ENCODE peak calls at places on chromosomes 11 and 22, in six cellular contexts. One of them, this sample, is unnamed.

GRCh38 chr22:35380537-35381423 is at the start of gene HMOX1:
- DNase-seq in effector memory CD4-positive, alpha-beta T cell: peak
- DNase-seq in psoas muscle: peak
- DNase-seq in foreskin keratinocyte: peak
- DNase-seq in tibial artery: peak
- DNase-seq in cardiac muscle cell: peak
- DNase-seq in this sample: no peak

GRCh38 chr11:34757026-34757451 is 136.1 kb downstream of the EHF start:
- DNase-seq in foreskin keratinocyte: peak
- DNase-seq in cardiac muscle cell: no peak
- DNase-seq in tibial artery: no peak
- DNase-seq in effector memory CD4-positive, alpha-beta T cell: no peak
- DNase-seq in psoas muscle: no peak
- DNase-seq in this sample: peak

GRCh38 chr11:43582837-43583462 is 97.6 kb upstream of the HSD17B12 start:
- DNase-seq in psoas muscle: no peak
- DNase-seq in foreskin keratinocyte: no peak
- DNase-seq in tibial artery: no peak
- DNase-seq in cardiac muscle cell: peak
- DNase-seq in effector memory CD4-positive, alpha-beta T cell: no peak
- DNase-seq in this sample: no peak

GRCh38 chr11:64353761-64354506 is 5.0 kb upstream of the RPS6KA4 start:
- DNase-seq in effector memory CD4-positive, alpha-beta T cell: no peak
- DNase-seq in cardiac muscle cell: no peak
- DNase-seq in tibial artery: no peak
- DNase-seq in psoas muscle: peak
- DNase-seq in foreskin keratinocyte: no peak
- DNase-seq in this sample: no peak

GRCh38 chr22:21697866-21698265 is 32.1 kb downstream of the PPIL2 start:
- DNase-seq in effector memory CD4-positive, alpha-beta T cell: no peak
- DNase-seq in tibial artery: no peak
- DNase-seq in cardiac muscle cell: no peak
- DNase-seq in psoas muscle: no peak
- DNase-seq in foreskin keratinocyte: no peak
- DNase-seq in this sample: no peak

GRCh38 chr11:47437746-47438418 is 11.1 kb downstream of the RAPSN start:
- DNase-seq in psoas muscle: peak
- DNase-seq in effector memory CD4-positive, alpha-beta T cell: no peak
- DNase-seq in tibial artery: no peak
- DNase-seq in cardiac muscle cell: no peak
- DNase-seq in foreskin keratinocyte: no peak
- DNase-seq in this sample: no peak

GRCh38 chr11:39190751-39191150 is 2268.7 kb downstream of the LRRC4C start:
- DNase-seq in effector memory CD4-positive, alpha-beta T cell: no peak
- DNase-seq in foreskin keratinocyte: no peak
- DNase-seq in cardiac muscle cell: no peak
- DNase-seq in tibial artery: no peak
- DNase-seq in psoas muscle: no peak
- DNase-seq in this sample: no peak

GRCh38 chr11:64764753-64765152 is 5.0 kb upstream of the PYGM start:
- DNase-seq in psoas muscle: peak
- DNase-seq in foreskin keratinocyte: no peak
- DNase-seq in cardiac muscle cell: no peak
- DNase-seq in tibial artery: no peak
- DNase-seq in effector memory CD4-positive, alpha-beta T cell: no peak
- DNase-seq in this sample: no peak

GRCh38 chr11:117814766-117815261 is 9.7 kb downstream of the FXYD2 start:
- DNase-seq in foreskin keratinocyte: no peak
- DNase-seq in psoas muscle: peak
- DNase-seq in tibial artery: no peak
- DNase-seq in cardiac muscle cell: peak
- DNase-seq in effector memory CD4-positive, alpha-beta T cell: peak
- DNase-seq in this sample: no peak

GRCh38 chr11:69803022-69803421 is 16.2 kb downstream of the FGF3 start:
- DNase-seq in cardiac muscle cell: no peak
- DNase-seq in psoas muscle: no peak
- DNase-seq in effector memory CD4-positive, alpha-beta T cell: no peak
- DNase-seq in foreskin keratinocyte: no peak
- DNase-seq in tibial artery: no peak
- DNase-seq in this sample: no peak

GRCh38 chr11:70796601-70797000 is 398.3 kb downstream of the CTTN start:
- DNase-seq in cardiac muscle cell: no peak
- DNase-seq in effector memory CD4-positive, alpha-beta T cell: no peak
- DNase-seq in foreskin keratinocyte: no peak
- DNase-seq in psoas muscle: no peak
- DNase-seq in tibial artery: no peak
- DNase-seq in this sample: no peak

GRCh38 chr11:75474240-75474639 is 41.2 kb upstream of the KLHL35 start:
- DNase-seq in effector memory CD4-positive, alpha-beta T cell: no peak
- DNase-seq in foreskin keratinocyte: no peak
- DNase-seq in tibial artery: no peak
- DNase-seq in cardiac muscle cell: no peak
- DNase-seq in psoas muscle: no peak
- DNase-seq in this sample: no peak
- H3K27ac ChIP-seq in effector memory CD4-positive, alpha-beta T cell: no peak
- H3K27ac ChIP-seq in foreskin keratinocyte: no peak
- H3K27ac ChIP-seq in tibial artery: no peak
- H3K27ac ChIP-seq in cardiac muscle cell: no peak
- H3K27ac ChIP-seq in psoas muscle: no peak
- H3K27ac ChIP-seq in this sample: no peak

GRCh38 chr22:37507731-37508130 is 11.5 kb downstream of the CARD10 start:
- DNase-seq in psoas muscle: no peak
- DNase-seq in cardiac muscle cell: no peak
- DNase-seq in foreskin keratinocyte: no peak
- DNase-seq in effector memory CD4-positive, alpha-beta T cell: no peak
- DNase-seq in tibial artery: no peak
- DNase-seq in this sample: no peak

GRCh38 chr22:37511368-37512104 is 7.7 kb downstream of the CARD10 start:
- DNase-seq in foreskin keratinocyte: no peak
- DNase-seq in effector memory CD4-positive, alpha-beta T cell: no peak
- DNase-seq in psoas muscle: no peak
- DNase-seq in tibial artery: no peak
- DNase-seq in cardiac muscle cell: no peak
- DNase-seq in this sample: no peak

GRCh38 chr22:37509026-37509886 is 10.0 kb downstream of the CARD10 start:
- DNase-seq in cardiac muscle cell: no peak
- DNase-seq in foreskin keratinocyte: no peak
- DNase-seq in psoas muscle: no peak
- DNase-seq in tibial artery: no peak
- DNase-seq in effector memory CD4-positive, alpha-beta T cell: no peak
- DNase-seq in this sample: no peak

GRCh38 chr22:37508431-37508963 is 10.7 kb downstream of the CARD10 start:
- DNase-seq in effector memory CD4-positive, alpha-beta T cell: no peak
- DNase-seq in psoas muscle: no peak
- DNase-seq in cardiac muscle cell: no peak
- DNase-seq in tibial artery: no peak
- DNase-seq in foreskin keratinocyte: no peak
- DNase-seq in this sample: no peak

DNA sequence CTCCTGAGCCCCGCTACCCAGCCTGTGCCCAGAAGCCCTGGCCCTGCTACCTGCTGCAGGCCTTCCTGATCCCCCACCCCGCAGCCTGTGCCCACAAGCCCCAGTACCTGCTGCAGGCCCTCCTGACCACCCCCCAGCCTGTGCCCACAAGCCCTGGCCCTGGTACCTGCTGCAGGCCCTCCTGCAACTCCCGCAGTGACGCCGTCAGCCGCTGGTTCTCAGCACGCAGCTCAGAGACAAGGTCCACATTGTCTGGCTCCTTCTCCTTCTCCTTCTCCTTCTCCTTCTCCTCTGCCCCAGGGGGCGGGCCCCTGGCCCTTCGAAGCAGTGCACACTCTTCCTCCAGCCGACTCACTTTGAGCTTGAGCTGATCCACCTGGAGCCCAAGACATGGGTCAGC is 9.2 kb downstream of the CARD10 start:
- DNase-seq in effector memory CD4-positive, alpha-beta T cell: no peak
- DNase-seq in psoas muscle: no peak
- DNase-seq in foreskin keratinocyte: no peak
- DNase-seq in tibial artery: no peak
- DNase-seq in cardiac muscle cell: no peak
- DNase-seq in this sample: no peak
- H3K27ac ChIP-seq in effector memory CD4-positive, alpha-beta T cell: no peak
- H3K27ac ChIP-seq in psoas muscle: no peak
- H3K27ac ChIP-seq in foreskin keratinocyte: peak
- H3K27ac ChIP-seq in tibial artery: no peak
- H3K27ac ChIP-seq in cardiac muscle cell: no peak
- H3K27ac ChIP-seq in this sample: no peak

GRCh38 chr11:1750840-1751520 is 585 bp upstream of the IFITM10 start:
- DNase-seq in psoas muscle: peak
- DNase-seq in foreskin keratinocyte: no peak
- DNase-seq in effector memory CD4-positive, alpha-beta T cell: no peak
- DNase-seq in tibial artery: peak
- DNase-seq in cardiac muscle cell: no peak
- DNase-seq in this sample: no peak

GRCh38 chr11:1752907-1753425 is 2.6 kb upstream of the IFITM10 start:
- DNase-seq in foreskin keratinocyte: no peak
- DNase-seq in effector memory CD4-positive, alpha-beta T cell: no peak
- DNase-seq in psoas muscle: peak
- DNase-seq in tibial artery: no peak
- DNase-seq in cardiac muscle cell: no peak
- DNase-seq in this sample: no peak

GRCh38 chr11:1753426-1754305 is 3.3 kb upstream of the IFITM10 start:
- DNase-seq in psoas muscle: peak
- DNase-seq in cardiac muscle cell: no peak
- DNase-seq in tibial artery: peak
- DNase-seq in foreskin keratinocyte: no peak
- DNase-seq in effector memory CD4-positive, alpha-beta T cell: no peak
- DNase-seq in this sample: no peak

GRCh38 chr11:1751521-1751921 is 1.1 kb upstream of the IFITM10 start:
- DNase-seq in psoas muscle: peak
- DNase-seq in foreskin keratinocyte: no peak
- DNase-seq in tibial artery: peak
- DNase-seq in effector memory CD4-positive, alpha-beta T cell: no peak
- DNase-seq in cardiac muscle cell: no peak
- DNase-seq in this sample: no peak

GRCh38 chr11:1751999-1752906 is 1.9 kb upstream of the IFITM10 start:
- DNase-seq in psoas muscle: peak
- DNase-seq in foreskin keratinocyte: no peak
- DNase-seq in cardiac muscle cell: no peak
- DNase-seq in effector memory CD4-positive, alpha-beta T cell: no peak
- DNase-seq in tibial artery: no peak
- DNase-seq in this sample: no peak
- H3K27ac ChIP-seq in psoas muscle: peak
- H3K27ac ChIP-seq in foreskin keratinocyte: no peak
- H3K27ac ChIP-seq in cardiac muscle cell: no peak
- H3K27ac ChIP-seq in effector memory CD4-positive, alpha-beta T cell: no peak
- H3K27ac ChIP-seq in tibial artery: peak
- H3K27ac ChIP-seq in this sample: no peak

GRCh38 chr22:26580240-26580962 is 9.5 kb downstream of the TPST2 start:
- DNase-seq in tibial artery: no peak
- DNase-seq in cardiac muscle cell: no peak
- DNase-seq in effector memory CD4-positive, alpha-beta T cell: no peak
- DNase-seq in foreskin keratinocyte: no peak
- DNase-seq in psoas muscle: no peak
- DNase-seq in this sample: no peak
- H3K27ac ChIP-seq in tibial artery: no peak
- H3K27ac ChIP-seq in cardiac muscle cell: no peak
- H3K27ac ChIP-seq in effector memory CD4-positive, alpha-beta T cell: peak
- H3K27ac ChIP-seq in foreskin keratinocyte: no peak
- H3K27ac ChIP-seq in psoas muscle: no peak
- H3K27ac ChIP-seq in this sample: no peak

GRCh38 chr11:59555601-59556114 is 44.3 kb downstream of the OR4D9 start:
- DNase-seq in foreskin keratinocyte: no peak
- DNase-seq in cardiac muscle cell: no peak
- DNase-seq in effector memory CD4-positive, alpha-beta T cell: no peak
- DNase-seq in tibial artery: no peak
- DNase-seq in psoas muscle: no peak
- DNase-seq in this sample: no peak
- H3K27ac ChIP-seq in foreskin keratinocyte: peak
- H3K27ac ChIP-seq in cardiac muscle cell: no peak
- H3K27ac ChIP-seq in effector memory CD4-positive, alpha-beta T cell: no peak
- H3K27ac ChIP-seq in tibial artery: peak
- H3K27ac ChIP-seq in psoas muscle: peak
- H3K27ac ChIP-seq in this sample: peak

This sample was measured in epithelial cell of prostate.